ENCODE peak calls at places on chromosomes 11 and 22, in ten cellular contexts. One of them, this sample, is unnamed.

GRCh38 chr11:67301951-67302516 is 1.3 kb upstream of the SSH3 start:
- DNase-seq in mucosa of descending colon: peak
- DNase-seq in lower leg skin: peak
- DNase-seq in AG04449: no peak
- DNase-seq in H1: no peak
- DNase-seq in fibroblast of mammary gland: peak
- DNase-seq in tibial artery: peak
- DNase-seq in upper lobe of right lung: peak
- DNase-seq in foreskin fibroblast: peak
- DNase-seq in fibroblast of lung: peak
- DNase-seq in this sample: no peak

GRCh38 chr11:134888821-134889220 is 476.8 kb upstream of the B3GAT1 start:
- DNase-seq in mucosa of descending colon: no peak
- DNase-seq in lower leg skin: no peak
- DNase-seq in AG04449: no peak
- DNase-seq in H1: no peak
- DNase-seq in fibroblast of mammary gland: no peak
- DNase-seq in tibial artery: no peak
- DNase-seq in upper lobe of right lung: no peak
- DNase-seq in foreskin fibroblast: no peak
- DNase-seq in fibroblast of lung: no peak
- DNase-seq in this sample: no peak

GRCh38 chr11:74783241-74783871 is 34.7 kb downstream of the RNF169 start:
- DNase-seq in mucosa of descending colon: no peak
- DNase-seq in lower leg skin: no peak
- DNase-seq in AG04449: peak
- DNase-seq in H1: no peak
- DNase-seq in fibroblast of mammary gland: peak
- DNase-seq in tibial artery: no peak
- DNase-seq in upper lobe of right lung: no peak
- DNase-seq in foreskin fibroblast: peak
- DNase-seq in fibroblast of lung: peak
- DNase-seq in this sample: no peak

GRCh38 chr11:47863893-47864430 is 15.8 kb upstream of the NUP160 start:
- DNase-seq in mucosa of descending colon: no peak
- DNase-seq in lower leg skin: no peak
- DNase-seq in AG04449: no peak
- DNase-seq in H1: no peak
- DNase-seq in fibroblast of mammary gland: no peak
- DNase-seq in tibial artery: no peak
- DNase-seq in upper lobe of right lung: no peak
- DNase-seq in foreskin fibroblast: no peak
- DNase-seq in fibroblast of lung: no peak
- DNase-seq in this sample: no peak

GRCh38 chr22:36467946-36468345 is 13.5 kb downstream of the TXN2 start:
- DNase-seq in mucosa of descending colon: no peak
- DNase-seq in lower leg skin: peak
- DNase-seq in AG04449: peak
- DNase-seq in H1: no peak
- DNase-seq in fibroblast of mammary gland: peak
- DNase-seq in tibial artery: peak
- DNase-seq in upper lobe of right lung: no peak
- DNase-seq in foreskin fibroblast: peak
- DNase-seq in fibroblast of lung: peak
- DNase-seq in this sample: no peak

GRCh38 chr11:72745925-72746550 is 6.2 kb downstream of the ARAP1 start:
- DNase-seq in mucosa of descending colon: no peak
- DNase-seq in lower leg skin: no peak
- DNase-seq in AG04449: no peak
- DNase-seq in H1: no peak
- DNase-seq in fibroblast of mammary gland: no peak
- DNase-seq in tibial artery: no peak
- DNase-seq in upper lobe of right lung: no peak
- DNase-seq in foreskin fibroblast: no peak
- DNase-seq in fibroblast of lung: no peak
- DNase-seq in this sample: no peak

GRCh38 chr11:73275381-73275750 is 3.2 kb downstream of the P2RY6 start:
- DNase-seq in mucosa of descending colon: no peak
- DNase-seq in lower leg skin: peak
- DNase-seq in AG04449: no peak
- DNase-seq in H1: no peak
- DNase-seq in fibroblast of mammary gland: no peak
- DNase-seq in tibial artery: no peak
- DNase-seq in upper lobe of right lung: peak
- DNase-seq in foreskin fibroblast: no peak
- DNase-seq in fibroblast of lung: no peak
- DNase-seq in this sample: no peak

GRCh38 chr11:36411202-36411640 is 98.9 kb downstream of the TRAF6 start:
- DNase-seq in mucosa of descending colon: no peak
- DNase-seq in lower leg skin: peak
- DNase-seq in AG04449: no peak
- DNase-seq in H1: no peak
- DNase-seq in fibroblast of mammary gland: no peak
- DNase-seq in tibial artery: no peak
- DNase-seq in upper lobe of right lung: peak
- DNase-seq in foreskin fibroblast: no peak
- DNase-seq in fibroblast of lung: no peak
- DNase-seq in this sample: no peak

GRCh38 chr11:133936551-133936950 is 20.2 kb downstream of the IGSF9B start:
- DNase-seq in mucosa of descending colon: no peak
- DNase-seq in lower leg skin: no peak
- DNase-seq in AG04449: no peak
- DNase-seq in H1: no peak
- DNase-seq in fibroblast of mammary gland: no peak
- DNase-seq in tibial artery: no peak
- DNase-seq in upper lobe of right lung: no peak
- DNase-seq in foreskin fibroblast: no peak
- DNase-seq in fibroblast of lung: no peak
- DNase-seq in this sample: no peak

GRCh38 chr22:23305321-23305910 is 125.1 kb downstream of the BCR start:
- DNase-seq in mucosa of descending colon: no peak
- DNase-seq in lower leg skin: peak
- DNase-seq in AG04449: no peak
- DNase-seq in H1: no peak
- DNase-seq in fibroblast of mammary gland: peak
- DNase-seq in tibial artery: peak
- DNase-seq in upper lobe of right lung: peak
- DNase-seq in foreskin fibroblast: peak
- DNase-seq in fibroblast of lung: peak
- DNase-seq in this sample: no peak

GRCh38 chr11:126310992-126311310 is 7.1 kb downstream of the DCPS start:
- DNase-seq in mucosa of descending colon: no peak
- DNase-seq in lower leg skin: no peak
- DNase-seq in AG04449: no peak
- DNase-seq in H1: no peak
- DNase-seq in fibroblast of mammary gland: no peak
- DNase-seq in tibial artery: no peak
- DNase-seq in upper lobe of right lung: no peak
- DNase-seq in foreskin fibroblast: no peak
- DNase-seq in fibroblast of lung: no peak
- DNase-seq in this sample: no peak

GRCh38 chr11:126310229-126310991 is 6.5 kb downstream of the DCPS start:
- DNase-seq in mucosa of descending colon: peak
- DNase-seq in lower leg skin: peak
- DNase-seq in AG04449: no peak
- DNase-seq in H1: peak
- DNase-seq in fibroblast of mammary gland: peak
- DNase-seq in tibial artery: peak
- DNase-seq in upper lobe of right lung: peak
- DNase-seq in foreskin fibroblast: peak
- DNase-seq in fibroblast of lung: peak
- DNase-seq in this sample: peak

GRCh38 chr11:126313826-126314225 is 10.0 kb downstream of the DCPS start:
- DNase-seq in mucosa of descending colon: no peak
- DNase-seq in lower leg skin: no peak
- DNase-seq in AG04449: no peak
- DNase-seq in H1: no peak
- DNase-seq in fibroblast of mammary gland: no peak
- DNase-seq in tibial artery: no peak
- DNase-seq in upper lobe of right lung: no peak
- DNase-seq in foreskin fibroblast: no peak
- DNase-seq in fibroblast of lung: no peak
- DNase-seq in this sample: no peak

GRCh38 chr11:126312903-126313460 is 9.1 kb downstream of the DCPS start:
- DNase-seq in mucosa of descending colon: peak
- DNase-seq in lower leg skin: no peak
- DNase-seq in AG04449: no peak
- DNase-seq in H1: no peak
- DNase-seq in fibroblast of mammary gland: no peak
- DNase-seq in tibial artery: no peak
- DNase-seq in upper lobe of right lung: no peak
- DNase-seq in foreskin fibroblast: no peak
- DNase-seq in fibroblast of lung: no peak
- DNase-seq in this sample: no peak

GRCh38 chr11:126311464-126312291 is 7.8 kb downstream of the DCPS start:
- DNase-seq in mucosa of descending colon: no peak
- DNase-seq in lower leg skin: no peak
- DNase-seq in AG04449: no peak
- DNase-seq in H1: no peak
- DNase-seq in fibroblast of mammary gland: no peak
- DNase-seq in tibial artery: no peak
- DNase-seq in upper lobe of right lung: no peak
- DNase-seq in foreskin fibroblast: no peak
- DNase-seq in fibroblast of lung: no peak
- DNase-seq in this sample: no peak
- TF ChIP-seq CTCF in mucosa of descending colon: no peak
- TF ChIP-seq CTCF in lower leg skin: no peak
- TF ChIP-seq CTCF in AG04449: no peak
- TF ChIP-seq CTCF in H1: no peak
- TF ChIP-seq CTCF in fibroblast of mammary gland: no peak
- TF ChIP-seq CTCF in tibial artery: no peak
- TF ChIP-seq CTCF in upper lobe of right lung: no peak
- TF ChIP-seq CTCF in foreskin fibroblast: no peak
- TF ChIP-seq CTCF in fibroblast of lung: no peak
- TF ChIP-seq CTCF in this sample: no peak

GRCh38 chr11:77104727-77105126 is 2.1 kb downstream of the OMP start:
- DNase-seq in mucosa of descending colon: no peak
- DNase-seq in lower leg skin: no peak
- DNase-seq in AG04449: no peak
- DNase-seq in H1: no peak
- DNase-seq in fibroblast of mammary gland: no peak
- DNase-seq in tibial artery: no peak
- DNase-seq in upper lobe of right lung: no peak
- DNase-seq in foreskin fibroblast: no peak
- DNase-seq in fibroblast of lung: no peak
- DNase-seq in this sample: no peak

GRCh38 chr11:77102246-77103210 is at the start of gene OMP:
- DNase-seq in mucosa of descending colon: peak
- DNase-seq in lower leg skin: no peak
- DNase-seq in AG04449: no peak
- DNase-seq in H1: no peak
- DNase-seq in fibroblast of mammary gland: no peak
- DNase-seq in tibial artery: no peak
- DNase-seq in upper lobe of right lung: peak
- DNase-seq in foreskin fibroblast: no peak
- DNase-seq in fibroblast of lung: no peak
- DNase-seq in this sample: no peak

GRCh38 chr11:77103319-77103718 is 679 bp downstream of the OMP start:
- DNase-seq in mucosa of descending colon: peak
- DNase-seq in lower leg skin: no peak
- DNase-seq in AG04449: no peak
- DNase-seq in H1: no peak
- DNase-seq in fibroblast of mammary gland: no peak
- DNase-seq in tibial artery: no peak
- DNase-seq in upper lobe of right lung: no peak
- DNase-seq in foreskin fibroblast: no peak
- DNase-seq in fibroblast of lung: no peak
- DNase-seq in this sample: no peak

GRCh38 chr11:77100166-77101042 is 2.2 kb upstream of the OMP start:
- DNase-seq in mucosa of descending colon: no peak
- DNase-seq in lower leg skin: no peak
- DNase-seq in AG04449: no peak
- DNase-seq in H1: no peak
- DNase-seq in fibroblast of mammary gland: no peak
- DNase-seq in tibial artery: peak
- DNase-seq in upper lobe of right lung: peak
- DNase-seq in foreskin fibroblast: no peak
- DNase-seq in fibroblast of lung: no peak
- DNase-seq in this sample: no peak

GRCh38 chr11:77101043-77101537 is 1.6 kb upstream of the OMP start:
- DNase-seq in mucosa of descending colon: no peak
- DNase-seq in lower leg skin: no peak
- DNase-seq in AG04449: no peak
- DNase-seq in H1: no peak
- DNase-seq in fibroblast of mammary gland: peak
- DNase-seq in tibial artery: no peak
- DNase-seq in upper lobe of right lung: peak
- DNase-seq in foreskin fibroblast: no peak
- DNase-seq in fibroblast of lung: no peak
- DNase-seq in this sample: no peak
- TF ChIP-seq CTCF in mucosa of descending colon: no peak
- TF ChIP-seq CTCF in lower leg skin: no peak
- TF ChIP-seq CTCF in AG04449: peak
- TF ChIP-seq CTCF in H1: peak
- TF ChIP-seq CTCF in fibroblast of mammary gland: peak
- TF ChIP-seq CTCF in tibial artery: no peak
- TF ChIP-seq CTCF in upper lobe of right lung: peak
- TF ChIP-seq CTCF in foreskin fibroblast: peak
- TF ChIP-seq CTCF in fibroblast of lung: peak
- TF ChIP-seq CTCF in this sample: peak

GRCh38 chr11:1382831-1383607 is 6.7 kb upstream of the BRSK2 start:
- DNase-seq in mucosa of descending colon: peak
- DNase-seq in lower leg skin: peak
- DNase-seq in AG04449: no peak
- DNase-seq in H1: no peak
- DNase-seq in fibroblast of mammary gland: peak
- DNase-seq in tibial artery: peak
- DNase-seq in upper lobe of right lung: peak
- DNase-seq in foreskin fibroblast: peak
- DNase-seq in fibroblast of lung: peak
- DNase-seq in this sample: peak
- TF ChIP-seq CTCF in mucosa of descending colon: no peak
- TF ChIP-seq CTCF in lower leg skin: no peak
- TF ChIP-seq CTCF in AG04449: no peak
- TF ChIP-seq CTCF in H1: no peak
- TF ChIP-seq CTCF in fibroblast of mammary gland: no peak
- TF ChIP-seq CTCF in tibial artery: no peak
- TF ChIP-seq CTCF in upper lobe of right lung: no peak
- TF ChIP-seq CTCF in foreskin fibroblast: no peak
- TF ChIP-seq CTCF in fibroblast of lung: no peak
- TF ChIP-seq CTCF in this sample: no peak

DNA sequence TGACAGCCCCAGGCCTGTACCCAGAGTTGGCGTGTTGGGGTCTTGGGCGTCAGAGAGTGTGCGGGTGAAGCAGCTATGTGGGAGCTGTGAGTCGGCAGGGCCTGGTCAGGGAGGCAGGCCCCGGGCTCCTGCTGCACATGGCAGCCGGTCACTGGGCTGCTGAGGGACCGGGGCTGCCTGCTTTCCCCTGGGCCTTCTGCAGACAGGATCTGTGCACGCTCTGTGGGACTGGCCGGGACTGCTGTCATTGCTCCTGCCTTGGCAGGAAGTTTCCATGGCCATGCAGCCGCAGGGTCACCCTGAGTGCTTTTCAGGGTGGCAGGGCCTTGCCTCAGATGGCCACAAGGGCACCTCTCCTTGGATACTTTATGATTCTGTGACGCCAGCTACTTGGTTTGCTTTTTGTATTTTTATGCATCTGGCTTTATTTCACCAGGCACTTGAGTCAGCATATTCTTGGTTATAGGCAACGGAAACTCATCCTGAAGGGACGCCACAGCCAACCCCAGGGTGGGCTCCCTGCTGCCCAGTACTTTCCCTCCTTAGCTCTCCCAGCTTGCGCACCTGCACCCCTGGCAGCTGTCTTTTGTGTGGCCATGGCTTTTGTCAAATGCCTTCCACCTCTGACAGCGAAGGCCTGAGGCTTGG is 52.5 kb downstream of the AP2A2 start:
- DNase-seq in mucosa of descending colon: no peak
- DNase-seq in lower leg skin: no peak
- DNase-seq in AG04449: no peak
- DNase-seq in H1: no peak
- DNase-seq in fibroblast of mammary gland: no peak
- DNase-seq in tibial artery: no peak
- DNase-seq in upper lobe of right lung: no peak
- DNase-seq in foreskin fibroblast: no peak
- DNase-seq in fibroblast of lung: no peak
- DNase-seq in this sample: no peak
- TF ChIP-seq CTCF in mucosa of descending colon: no peak
- TF ChIP-seq CTCF in lower leg skin: no peak
- TF ChIP-seq CTCF in AG04449: no peak
- TF ChIP-seq CTCF in H1: no peak
- TF ChIP-seq CTCF in fibroblast of mammary gland: no peak
- TF ChIP-seq CTCF in tibial artery: no peak
- TF ChIP-seq CTCF in upper lobe of right lung: no peak
- TF ChIP-seq CTCF in foreskin fibroblast: no peak
- TF ChIP-seq CTCF in fibroblast of lung: no peak
- TF ChIP-seq CTCF in this sample: no peak